ENCODE peak calls at places on chromosomes 11 and 22, in nine cellular contexts. M is GM12865, R is psoas muscle, D is dorsolateral prefrontal cortex, V is transverse colon, Q is lower leg skin, B is esophagus muscularis mucosa, G is endodermal cell, T is cardiac fibroblast. I is an unnamed sample.

GRCh38 chr11:46560300-46561025 is 33.4 kb downstream of the AMBRA1 start:
- DNase-seq in R (no peak), D (no peak), M (peak; percentile 64), V (no peak), G (no peak), T (peak; percentile 45), Q (no peak), B (no peak), I (no peak)

GRCh38 chr11:75597636-75598035 is 35.6 kb downstream of the SERPINH1 start:
- DNase-seq in M (peak; percentile 57), G (peak; percentile 86), V (no peak), D (no peak), B (no peak), T (peak; percentile 43), Q (no peak), R (no peak), I (no peak)

GRCh38 chr11:10856689-10857603 is 907 bp downstream of the ZBED5 start:
- DNase-seq in D (no peak), R (no peak), B (no peak), M (peak; percentile 62), V (peak; percentile 70), Q (no peak), G (peak; percentile 76), T (peak; percentile 47), I (no peak)

GRCh38 chr11:112265659-112266409 is 5.2 kb upstream of the PLET1 start:
- DNase-seq in R (no peak), T (no peak), Q (no peak), D (no peak), G (no peak), M (no peak), B (no peak), V (no peak), I (no peak)

GRCh38 chr11:34339149-34340064 is 18.4 kb downstream of the ABTB2 start:
- DNase-seq in R (no peak), D (no peak), G (peak; percentile 60), V (no peak), T (peak; percentile 12), B (no peak), M (peak; percentile 37), Q (peak; percentile 56), I (no peak)

GRCh38 chr11:72703281-72704008 is 29.2 kb upstream of the PDE2A start:
- DNase-seq in R (peak; percentile 91), Q (no peak), M (no peak), G (no peak), T (peak; percentile 57), B (no peak), V (no peak), D (no peak), I (peak; percentile 39)

GRCh38 chr11:124627546-124627945 is 4.9 kb downstream of the TBRG1 start:
- DNase-seq in V (no peak), G (no peak), Q (no peak), D (no peak), M (no peak), B (no peak), R (no peak), T (peak; percentile 12), I (no peak)

GRCh38 chr22:47676685-47677084 is 914.2 kb downstream of the TBC1D22A start:
- DNase-seq in G (no peak), R (no peak), B (no peak), D (no peak), Q (peak; percentile 61), M (no peak), T (no peak), V (no peak), I (no peak)

GRCh38 chr22:30720263-30720837 is 25.7 kb downstream of the OSBP2 start:
- DNase-seq in G (no peak), Q (no peak), R (no peak), T (no peak), V (no peak), M (no peak), B (no peak), D (peak; percentile 16), I (no peak)

GRCh38 chr11:122069946-122070345 is 46.1 kb downstream of the BLID start:
- DNase-seq in G (peak; percentile 49), T (peak; percentile 82), D (peak; percentile 64), M (peak; percentile 67), V (peak; percentile 14), R (peak; percentile 57), Q (no peak), B (no peak), I (no peak)

GRCh38 chr11:35250192-35250591 is 111.2 kb downstream of the CD44 start:
- DNase-seq in B (no peak), V (no peak), M (no peak), D (no peak), G (no peak), T (no peak), R (no peak), Q (no peak), I (no peak)

GRCh38 chr11:64842366-64842759 is 2.1 kb downstream of the CDC42BPG start:
- DNase-seq in G (peak; percentile 75), M (no peak), D (no peak), Q (no peak), T (no peak), V (no peak), B (no peak), R (no peak), I (no peak)

GRCh38 chr22:17130199-17130598 is 9.0 kb upstream of the TMEM121B start:
- DNase-seq in B (no peak), R (no peak), Q (no peak), M (no peak), T (no peak), V (no peak), G (no peak), D (no peak), I (peak; percentile 14)

GRCh38 chr11:36240746-36241295 is 48.4 kb downstream of the COMMD9 start:
- DNase-seq in T (no peak), R (no peak), G (no peak), B (no peak), D (no peak), Q (no peak), V (no peak), M (no peak), I (no peak)

GRCh38 chr11:20022363-20023081 is 137.8 kb downstream of the DBX1 start:
- DNase-seq in R (no peak), V (no peak), Q (no peak), M (peak; percentile 5), D (no peak), G (peak; percentile 91), T (peak; percentile 62), B (no peak), I (no peak)
- H3K4me3 ChIP-seq in R (no peak overlapping the region), V (no peak overlapping the region), Q (no peak overlapping the region), M (no peak overlapping the region), D (peak overlapping the region; percentile 41), G (peak overlapping the region; percentile 82), T (peak overlapping the region; percentile 17), B (no peak overlapping the region), I (no peak overlapping the region)

GRCh38 chr11:115504279-115505158 is at the start of gene CADM1:
- DNase-seq in Q (peak; percentile 98), T (peak; percentile 64), G (peak; percentile 99), R (peak; percentile 96), B (no peak), V (peak; percentile 93), D (peak; percentile 99), M (peak; percentile 30), I (peak; percentile 61)
- TF ChIP-seq CTCF in Q (no peak), T (peak; percentile 42), G (peak; percentile 77), R (peak; percentile 57), B (peak; percentile 59), V (peak; percentile 72), D (peak; percentile 63), M (peak; percentile 5), I (peak; percentile 65)

DNA sequence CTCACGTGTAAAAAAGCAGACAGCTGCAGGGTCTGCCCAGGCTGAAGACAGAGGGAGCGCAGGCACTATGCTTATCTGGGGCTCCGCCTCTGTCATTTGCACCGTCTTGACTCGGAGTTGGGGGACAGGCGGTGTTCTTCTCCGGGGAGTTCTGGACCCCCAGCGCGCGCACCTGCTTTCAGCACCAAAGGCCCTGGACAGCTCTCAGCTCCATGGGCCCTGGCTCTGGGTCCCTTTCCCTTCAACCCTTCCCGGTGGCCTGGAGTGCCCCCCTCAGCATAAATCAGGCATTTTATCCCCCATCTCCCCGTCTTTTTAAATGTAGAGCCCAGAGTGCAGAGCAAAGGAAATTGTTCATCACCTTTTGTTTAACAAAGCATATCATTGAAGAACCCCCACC is 1.5 kb downstream of the SEZ6L start:
- DNase-seq in Q (no peak), G (peak; percentile 91), M (no peak), R (no peak), V (no peak), D (peak; percentile 54), B (no peak), T (no peak), I (no peak)
- H3K4me3 ChIP-seq in Q (no peak overlapping the region), G (peak overlapping the region; percentile 73), M (no peak overlapping the region), R (no peak overlapping the region), V (no peak overlapping the region), D (peak overlapping the region; percentile 66), B (no peak overlapping the region), T (no peak overlapping the region), I (no peak overlapping the region)

GRCh38 chr11:132464939-132465338 is 1067.4 kb downstream of the OPCML start:
- DNase-seq in Q (no peak), V (no peak), B (no peak), G (no peak), T (no peak), R (no peak), D (no peak), M (no peak), I (no peak)
- TF ChIP-seq CTCF in Q (no peak), V (no peak), B (no peak), G (peak; percentile 20), T (no peak), R (no peak), D (no peak), M (no peak), I (no peak)

GRCh38 chr11:18865951-18866350 is 73.3 kb downstream of the MRGPRX1 start:
- DNase-seq in Q (no peak), B (no peak), M (no peak), V (no peak), G (peak; percentile 81), D (no peak), T (no peak), R (no peak), I (no peak)

GRCh38 chr11:18865261-18865660 is 73.7 kb upstream of the PTPN5 start:
- DNase-seq in Q (no peak), R (no peak), G (no peak), V (no peak), D (no peak), M (no peak), T (no peak), B (no peak), I (no peak)
- H3K4me3 ChIP-seq in Q (no peak overlapping the region), R (no peak overlapping the region), G (no peak overlapping the region), V (no peak overlapping the region), D (no peak overlapping the region), M (no peak overlapping the region), T (no peak overlapping the region), B (no peak overlapping the region), I (no peak overlapping the region)

I was measured in HFF-Myc.